ENCODE peak calls at places on chromosomes 16 and 17, in six cellular contexts. A, T, M, Y, E and P are unnamed samples.

GRCh38 chr16:8919934-8920465 is 37.8 kb downstream of the LITAFD start:
- DNase-seq in A (no peak), T (peak), M (no peak), Y (no peak), E (no peak), P (no peak)

GRCh38 chr17:54967621-54968258 is 714 bp downstream of the COX11 start:
- DNase-seq in A (no peak), T (no peak), M (peak), Y (peak), E (peak), P (no peak)

GRCh38 chr16:56195151-56195550 is 3.9 kb downstream of the GNAO1 start:
- DNase-seq in A (no peak), T (no peak), M (no peak), Y (no peak), E (no peak), P (no peak)

GRCh38 chr16:24036038-24036543 is 200.3 kb downstream of the PRKCB start:
- DNase-seq in A (no peak), T (no peak), M (no peak), Y (no peak), E (no peak), P (no peak)

GRCh38 chr17:81700353-81701287 is 2.5 kb upstream of the MRPL12 start:
- DNase-seq in A (no peak), T (no peak), M (no peak), Y (no peak), E (no peak), P (no peak)

GRCh38 chr17:5877948-5878347 is 192.2 kb upstream of the WSCD1 start:
- DNase-seq in A (no peak), T (no peak), M (no peak), Y (no peak), E (no peak), P (no peak)

GRCh38 chr16:79605999-79606398 is 5.5 kb upstream of the MAF start:
- DNase-seq in A (no peak), T (no peak), M (no peak), Y (no peak), E (peak), P (no peak)

GRCh38 chr16:11543676-11544393 is 42.9 kb downstream of the LITAF start:
- DNase-seq in A (no peak), T (no peak), M (no peak), Y (no peak), E (no peak), P (no peak)

GRCh38 chr16:86072328-86073102 is 173.6 kb downstream of the IRF8 start:
- DNase-seq in A (no peak), T (peak), M (peak), Y (peak), E (peak), P (no peak)

GRCh38 chr17:3943240-3943891 is 20.9 kb downstream of the ATP2A3 start:
- DNase-seq in A (no peak), T (no peak), M (no peak), Y (no peak), E (no peak), P (no peak)

GRCh38 chr16:68921654-68922053 is 78.3 kb downstream of the TANGO6 start:
- DNase-seq in A (no peak), T (no peak), M (no peak), Y (no peak), E (peak), P (no peak)

GRCh38 chr16:3961449-3961849 is 80.9 kb upstream of the CREBBP start:
- DNase-seq in A (no peak), T (no peak), M (no peak), Y (no peak), E (peak), P (no peak)

GRCh38 chr17:64028874-64029464 is 8.5 kb upstream of the ICAM2 start:
- DNase-seq in A (peak), T (no peak), M (peak), Y (peak), E (peak), P (no peak)

GRCh38 chr17:55155867-55156560 is 108.7 kb upstream of the HLF start:
- DNase-seq in A (no peak), T (no peak), M (no peak), Y (no peak), E (no peak), P (no peak)

GRCh38 chr16:10497132-10498088 is 83.0 kb downstream of the EMP2 start:
- DNase-seq in A (no peak), T (no peak), M (no peak), Y (no peak), E (peak), P (no peak)

GRCh38 chr17:17493249-17493985 is 2.8 kb downstream of the RASD1 start:
- DNase-seq in A (no peak), T (no peak), M (peak), Y (no peak), E (peak), P (no peak)

GRCh38 chr16:73053379-73054130 is 5.6 kb upstream of the ZFHX3 start:
- DNase-seq in A (no peak), T (no peak), M (peak), Y (no peak), E (peak), P (no peak)

GRCh38 chr16:58127634-58128033 is 1.5 kb downstream of the CFAP20 start:
- DNase-seq in A (no peak), T (no peak), M (no peak), Y (no peak), E (no peak), P (no peak)

GRCh38 chr16:66578596-66579531 is at the start of gene CMTM2:
- DNase-seq in A (no peak), T (no peak), M (peak), Y (peak), E (no peak), P (no peak)

GRCh38 chr16:814974-815373 is 14.4 kb upstream of the GNG13 start:
- DNase-seq in A (no peak), T (no peak), M (peak), Y (no peak), E (peak), P (no peak)